ENCODE peak calls at places on chromosomes 1 and 21, in six cellular contexts. One of them, this sample, is unnamed.
A peak's percentile ranks its signal among the peaks of the same experiment; 100 is the strongest.

GRCh38 chr1:9066945-9067807 is 2.3 kb downstream of the SLC2A5 start:
- DNase-seq in heart left ventricle: peak; percentile 74
- DNase-seq in kidney: no peak
- DNase-seq in adrenal gland: peak; percentile 81
- DNase-seq in transverse colon: peak; percentile 53
- DNase-seq in mucosa of descending colon: no peak
- DNase-seq in this sample: peak; percentile 68

GRCh38 chr1:30314591-30314990 is 408.8 kb downstream of the MATN1 start:
- DNase-seq in transverse colon: no peak
- DNase-seq in heart left ventricle: no peak
- DNase-seq in kidney: no peak
- DNase-seq in mucosa of descending colon: no peak
- DNase-seq in adrenal gland: no peak
- DNase-seq in this sample: no peak

GRCh38 chr21:44505673-44506278 is 34.2 kb downstream of the KRTAP10-1 start:
- DNase-seq in mucosa of descending colon: no peak
- DNase-seq in transverse colon: no peak
- DNase-seq in heart left ventricle: no peak
- DNase-seq in kidney: peak; percentile 36
- DNase-seq in adrenal gland: no peak
- DNase-seq in this sample: no peak

GRCh38 chr1:173365341-173365740 is 111.8 kb upstream of the PRDX6 start:
- DNase-seq in kidney: no peak
- DNase-seq in mucosa of descending colon: no peak
- DNase-seq in adrenal gland: no peak
- DNase-seq in heart left ventricle: no peak
- DNase-seq in transverse colon: no peak
- DNase-seq in this sample: no peak

GRCh38 chr1:32273389-32274208 is 18.3 kb upstream of the HDAC1 start:
- DNase-seq in kidney: no peak
- DNase-seq in transverse colon: peak; percentile 51
- DNase-seq in adrenal gland: no peak
- DNase-seq in heart left ventricle: no peak
- DNase-seq in mucosa of descending colon: peak; percentile 64
- DNase-seq in this sample: no peak

GRCh38 chr1:226148121-226148648 is 38.4 kb downstream of the ACBD3 start:
- DNase-seq in kidney: no peak
- DNase-seq in transverse colon: no peak
- DNase-seq in mucosa of descending colon: no peak
- DNase-seq in adrenal gland: no peak
- DNase-seq in heart left ventricle: no peak
- DNase-seq in this sample: no peak

GRCh38 chr1:7646981-7647901 is 123.9 kb upstream of the VAMP3 start:
- DNase-seq in adrenal gland: peak; percentile 69
- DNase-seq in heart left ventricle: peak; percentile 56
- DNase-seq in mucosa of descending colon: peak; percentile 84
- DNase-seq in transverse colon: peak; percentile 74
- DNase-seq in kidney: peak; percentile 90
- DNase-seq in this sample: peak; percentile 57

GRCh38 chr21:43574741-43575465 is 84.4 kb downstream of the HSF2BP start:
- DNase-seq in kidney: no peak
- DNase-seq in transverse colon: peak; percentile 36
- DNase-seq in heart left ventricle: peak; percentile 41
- DNase-seq in adrenal gland: no peak
- DNase-seq in mucosa of descending colon: no peak
- DNase-seq in this sample: peak; percentile 46

GRCh38 chr1:209780276-209780675 is 4.1 kb downstream of the C1orf74 start:
- DNase-seq in heart left ventricle: no peak
- DNase-seq in adrenal gland: no peak
- DNase-seq in kidney: no peak
- DNase-seq in mucosa of descending colon: no peak
- DNase-seq in transverse colon: no peak
- DNase-seq in this sample: no peak

GRCh38 chr21:38472709-38473108 is 25.6 kb downstream of the ERG start:
- DNase-seq in kidney: no peak
- DNase-seq in mucosa of descending colon: no peak
- DNase-seq in transverse colon: no peak
- DNase-seq in adrenal gland: no peak
- DNase-seq in heart left ventricle: peak; percentile 27
- DNase-seq in this sample: no peak

GRCh38 chr1:21901473-21901847 is 35.6 kb downstream of the HSPG2 start:
- DNase-seq in heart left ventricle: peak; percentile 61
- DNase-seq in adrenal gland: peak; percentile 28
- DNase-seq in transverse colon: no peak
- DNase-seq in kidney: no peak
- DNase-seq in mucosa of descending colon: peak; percentile 41
- DNase-seq in this sample: peak; percentile 67
- H3K4me1 ChIP-seq in heart left ventricle: peaks cover 98% of the 10 kb centered on the region
- H3K4me1 ChIP-seq in adrenal gland: peaks cover 77% of the 10 kb centered on the region
- H3K4me1 ChIP-seq in transverse colon: peaks cover 83% of the 10 kb centered on the region
- H3K4me1 ChIP-seq in kidney: peaks cover 76% of the 10 kb centered on the region
- H3K4me1 ChIP-seq in mucosa of descending colon: peaks cover 76% of the 10 kb centered on the region
- H3K4me1 ChIP-seq in this sample: peaks cover 100% of the 10 kb centered on the region

GRCh38 chr1:206801467-206801866 is 29.2 kb upstream of the IL10 start:
- DNase-seq in adrenal gland: no peak
- DNase-seq in heart left ventricle: no peak
- DNase-seq in transverse colon: no peak
- DNase-seq in mucosa of descending colon: no peak
- DNase-seq in kidney: no peak
- DNase-seq in this sample: no peak
- TF ChIP-seq CTCF in adrenal gland: no peak
- TF ChIP-seq CTCF in heart left ventricle: no peak
- TF ChIP-seq CTCF in transverse colon: no peak
- TF ChIP-seq CTCF in mucosa of descending colon: no peak
- TF ChIP-seq CTCF in kidney: no peak
- TF ChIP-seq CTCF in this sample: peak; percentile 31

DNA sequence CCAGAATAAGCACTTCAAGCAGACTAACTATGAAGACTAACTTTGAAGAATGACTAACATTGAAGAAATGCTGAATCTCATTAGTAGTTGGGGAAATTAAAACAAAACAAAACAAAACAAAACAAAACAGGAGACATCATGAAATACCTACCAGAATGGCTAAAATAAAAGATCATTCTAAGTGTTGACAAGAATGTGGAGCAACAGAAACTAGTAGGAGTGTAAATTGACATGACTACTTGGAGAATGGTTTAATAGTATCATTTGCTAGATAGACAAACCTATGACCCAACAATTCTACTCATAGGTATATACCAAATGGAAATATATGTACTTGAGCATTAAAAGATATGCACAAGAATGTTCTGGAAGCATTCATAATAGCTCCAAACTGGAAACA is 18.9 kb upstream of the ZFP69B start:
- DNase-seq in mucosa of descending colon: no peak
- DNase-seq in heart left ventricle: no peak
- DNase-seq in transverse colon: no peak
- DNase-seq in adrenal gland: no peak
- DNase-seq in kidney: no peak
- DNase-seq in this sample: no peak
- H3K4me1 ChIP-seq in mucosa of descending colon: no peaks in the 10 kb centered on the region
- H3K4me1 ChIP-seq in heart left ventricle: no peaks in the 10 kb centered on the region
- H3K4me1 ChIP-seq in transverse colon: no peaks in the 10 kb centered on the region
- H3K4me1 ChIP-seq in adrenal gland: no peaks in the 10 kb centered on the region
- H3K4me1 ChIP-seq in kidney: no peaks in the 10 kb centered on the region
- H3K4me1 ChIP-seq in this sample: no peaks in the 10 kb centered on the region

DNA sequence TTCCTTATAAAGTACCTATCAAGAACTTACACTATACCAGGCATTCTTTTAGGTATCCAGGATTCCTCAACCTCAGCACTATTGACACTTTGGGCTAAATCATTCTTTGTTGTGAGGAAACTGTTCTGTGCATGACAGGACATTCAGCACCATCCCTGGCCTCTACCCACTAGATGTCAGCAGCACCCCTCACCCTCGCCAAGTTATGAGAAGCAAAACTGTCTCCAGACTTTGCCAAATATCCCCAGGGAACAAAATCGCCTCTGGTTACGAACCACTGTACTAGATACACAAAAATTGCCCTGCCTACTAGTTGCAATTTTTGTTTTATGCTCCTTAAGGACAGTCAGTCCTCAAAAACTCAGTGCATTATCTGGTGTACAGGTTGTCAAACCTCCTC is 35.7 kb downstream of the PALMD start:
- DNase-seq in mucosa of descending colon: no peak
- DNase-seq in adrenal gland: no peak
- DNase-seq in kidney: no peak
- DNase-seq in transverse colon: no peak
- DNase-seq in heart left ventricle: peak; percentile 32
- DNase-seq in this sample: no peak
- TF ChIP-seq CTCF in mucosa of descending colon: no peak
- TF ChIP-seq CTCF in adrenal gland: no peak
- TF ChIP-seq CTCF in kidney: no peak
- TF ChIP-seq CTCF in transverse colon: no peak
- TF ChIP-seq CTCF in heart left ventricle: no peak
- TF ChIP-seq CTCF in this sample: no peak

GRCh38 chr1:207029991-207030521 is 2.5 kb downstream of the C1orf116 start:
- DNase-seq in heart left ventricle: no peak
- DNase-seq in kidney: no peak
- DNase-seq in adrenal gland: no peak
- DNase-seq in mucosa of descending colon: no peak
- DNase-seq in transverse colon: no peak
- DNase-seq in this sample: no peak
- H3K4me1 ChIP-seq in heart left ventricle: peaks cover 28% of the 10 kb centered on the region
- H3K4me1 ChIP-seq in kidney: peaks cover 28% of the 10 kb centered on the region
- H3K4me1 ChIP-seq in adrenal gland: peaks cover 31% of the 10 kb centered on the region
- H3K4me1 ChIP-seq in mucosa of descending colon: peaks cover 52% of the 10 kb centered on the region
- H3K4me1 ChIP-seq in transverse colon: peaks cover 45% of the 10 kb centered on the region
- H3K4me1 ChIP-seq in this sample: peaks cover 46% of the 10 kb centered on the region

GRCh38 chr21:45892156-45892919 is 89.2 kb upstream of the COL6A1 start:
- DNase-seq in mucosa of descending colon: peak; percentile 43
- DNase-seq in transverse colon: peak; percentile 31
- DNase-seq in adrenal gland: peak; percentile 72
- DNase-seq in heart left ventricle: no peak
- DNase-seq in kidney: peak; percentile 78
- DNase-seq in this sample: peak; percentile 35

GRCh38 chr21:45894891-45895777 is 86.4 kb upstream of the COL6A1 start:
- DNase-seq in kidney: peak; percentile 54
- DNase-seq in transverse colon: no peak
- DNase-seq in heart left ventricle: no peak
- DNase-seq in mucosa of descending colon: no peak
- DNase-seq in adrenal gland: no peak
- DNase-seq in this sample: no peak

GRCh38 chr21:45895778-45896370 is 85.7 kb upstream of the COL6A1 start:
- DNase-seq in heart left ventricle: no peak
- DNase-seq in adrenal gland: no peak
- DNase-seq in kidney: peak; percentile 65
- DNase-seq in transverse colon: no peak
- DNase-seq in mucosa of descending colon: peak; percentile 13
- DNase-seq in this sample: no peak

GRCh38 chr21:45893166-45894106 is 88.1 kb upstream of the COL6A1 start:
- DNase-seq in transverse colon: no peak
- DNase-seq in heart left ventricle: no peak
- DNase-seq in mucosa of descending colon: peak; percentile 11
- DNase-seq in adrenal gland: no peak
- DNase-seq in kidney: peak; percentile 54
- DNase-seq in this sample: no peak

GRCh38 chr21:45894107-45894810 is 87.3 kb upstream of the COL6A1 start:
- DNase-seq in kidney: no peak
- DNase-seq in heart left ventricle: peak; percentile 52
- DNase-seq in mucosa of descending colon: peak; percentile 38
- DNase-seq in transverse colon: peak; percentile 29
- DNase-seq in adrenal gland: no peak
- DNase-seq in this sample: peak; percentile 53
- TF ChIP-seq CTCF in kidney: no peak
- TF ChIP-seq CTCF in heart left ventricle: no peak
- TF ChIP-seq CTCF in mucosa of descending colon: no peak
- TF ChIP-seq CTCF in transverse colon: no peak
- TF ChIP-seq CTCF in adrenal gland: no peak
- TF ChIP-seq CTCF in this sample: no peak

DNA sequence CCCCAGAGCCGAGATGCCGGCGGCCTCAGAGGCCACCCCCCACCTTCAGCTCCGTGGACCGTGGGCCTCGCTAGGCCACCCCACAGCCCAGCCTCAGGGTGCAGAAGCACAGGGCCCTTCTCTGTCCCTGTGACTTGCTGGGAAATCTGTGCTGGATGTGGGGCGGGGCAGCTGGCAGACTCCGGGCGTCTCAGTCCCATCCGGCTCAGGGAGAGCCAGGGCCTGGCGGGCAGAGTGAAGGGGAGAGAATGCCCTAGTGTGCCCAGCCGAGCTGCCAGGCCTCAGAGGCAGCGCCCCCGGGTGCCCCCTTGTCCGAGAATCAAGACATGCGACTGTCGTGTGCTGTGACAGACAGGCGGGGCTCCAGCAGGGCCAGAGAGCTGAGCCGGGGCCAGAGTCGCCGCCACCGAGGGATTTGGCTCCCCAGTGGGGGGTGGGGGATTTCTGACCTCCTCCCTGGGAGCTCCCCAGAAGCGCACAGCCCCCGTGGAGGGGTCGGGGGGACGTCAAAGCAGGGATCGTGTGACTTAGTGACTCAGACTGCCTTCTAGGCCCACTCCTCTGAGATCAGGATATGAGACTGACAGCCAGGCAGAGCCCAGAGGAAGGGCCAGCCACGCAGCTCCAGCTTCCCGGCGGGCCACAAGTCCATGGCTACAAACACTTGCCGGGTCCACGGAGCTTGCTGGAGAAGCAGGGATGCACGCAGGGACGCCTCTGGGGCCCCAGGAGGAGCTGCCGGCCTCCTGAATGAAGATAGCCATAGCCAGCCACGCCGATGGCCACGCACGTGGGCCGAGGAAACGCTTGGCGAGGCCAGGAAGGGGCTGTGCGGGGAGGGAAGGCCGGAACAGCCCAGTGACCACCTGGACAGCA is 11.9 kb downstream of the COL6A1 start:
- DNase-seq in heart left ventricle: peak; percentile 8
- DNase-seq in transverse colon: peak; percentile 10
- DNase-seq in adrenal gland: peak; percentile 14
- DNase-seq in kidney: peak; percentile 60
- DNase-seq in mucosa of descending colon: peak; percentile 23
- DNase-seq in this sample: peak; percentile 38
- H3K4me1 ChIP-seq in heart left ventricle: peaks cover 6% of the 10 kb centered on the region
- H3K4me1 ChIP-seq in transverse colon: no peaks in the 10 kb centered on the region
- H3K4me1 ChIP-seq in adrenal gland: no peaks in the 10 kb centered on the region
- H3K4me1 ChIP-seq in kidney: no peaks in the 10 kb centered on the region
- H3K4me1 ChIP-seq in mucosa of descending colon: no peaks in the 10 kb centered on the region
- H3K4me1 ChIP-seq in this sample: peaks cover 25% of the 10 kb centered on the region

DNA sequence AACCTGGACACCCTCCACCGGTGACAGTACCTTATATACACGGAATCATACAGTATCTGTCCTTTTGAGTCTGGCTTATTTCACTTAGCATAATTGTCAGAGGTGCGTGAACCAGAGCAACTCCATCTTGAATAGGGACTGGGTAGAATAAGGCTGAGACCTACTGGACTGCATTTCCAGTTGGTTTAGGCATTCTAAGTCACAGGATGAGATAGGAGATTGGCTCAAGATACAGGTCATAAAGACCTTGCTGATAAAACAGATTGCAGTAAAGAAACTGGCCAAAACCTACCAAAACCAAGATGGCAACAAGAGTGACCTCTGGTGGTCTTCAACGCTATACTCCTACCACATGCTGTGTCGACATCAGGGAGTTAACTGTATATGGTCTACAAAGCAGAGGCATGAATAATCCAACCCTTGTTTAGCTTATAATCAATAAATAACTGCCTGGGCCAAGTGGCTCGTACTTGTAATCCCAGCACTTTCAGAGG is 1.4 kb upstream of the FDPS start:
- DNase-seq in mucosa of descending colon: no peak
- DNase-seq in kidney: no peak
- DNase-seq in adrenal gland: no peak
- DNase-seq in heart left ventricle: no peak
- DNase-seq in transverse colon: no peak
- DNase-seq in this sample: no peak
- TF ChIP-seq CTCF in mucosa of descending colon: no peak
- TF ChIP-seq CTCF in kidney: peak; percentile 42
- TF ChIP-seq CTCF in adrenal gland: peak; percentile 51
- TF ChIP-seq CTCF in heart left ventricle: peak; percentile 20
- TF ChIP-seq CTCF in transverse colon: no peak
- TF ChIP-seq CTCF in this sample: peak; percentile 51

This sample was measured in left ventricle myocardium inferior.